ENCODE peak calls at places on chromosomes 7 and 10, in eight cellular contexts. J is esophagus squamous epithelium, K is A549, I is ovary, V is upper lobe of left lung, S is transverse colon, Y is heart left ventricle, O is suprapubic skin. C is an unnamed sample.

GRCh38 chr7:108486291-108486966 is 30.2 kb upstream of the NRCAM start:
- DNase-seq in S (no peak), J (no peak), O (no peak), K (no peak), Y (no peak), I (no peak), V (no peak), C (no peak)

GRCh38 chr7:50552921-50553320 is 12.3 kb downstream of the DDC start:
- DNase-seq in I (peak), V (no peak), J (no peak), S (no peak), K (no peak), Y (no peak), O (no peak), C (no peak)

GRCh38 chr10:57675125-57675524 is 592.6 kb downstream of the IPMK start:
- DNase-seq in I (no peak), J (no peak), O (no peak), S (no peak), V (no peak), Y (no peak), K (no peak), C (no peak)

GRCh38 chr7:34497153-34497777 is 160.8 kb upstream of the NPSR1 start:
- DNase-seq in I (no peak), K (no peak), J (no peak), V (no peak), O (no peak), Y (no peak), S (no peak), C (no peak)

GRCh38 chr7:105776068-105776790 is 100.2 kb downstream of the ATXN7L1 start:
- DNase-seq in I (peak), J (no peak), O (no peak), K (peak), S (peak), Y (no peak), V (no peak), C (peak)

GRCh38 chr10:123007558-123008378 is 827 bp downstream of the IKZF5 start:
- DNase-seq in V (no peak), O (no peak), S (peak), I (peak), Y (no peak), K (peak), J (no peak), C (peak)

GRCh38 chr7:80613519-80613918 is 24.9 kb upstream of the CD36 start:
- DNase-seq in Y (no peak), I (no peak), S (no peak), J (no peak), O (no peak), K (no peak), V (no peak), C (no peak)

GRCh38 chr7:50667338-50667737 is 102.1 kb upstream of the DDC start:
- DNase-seq in O (no peak), K (no peak), J (no peak), S (no peak), I (peak), Y (no peak), V (no peak), C (peak)

GRCh38 chr10:99761395-99761794 is 21.0 kb upstream of the ABCC2 start:
- DNase-seq in O (no peak), I (no peak), V (no peak), K (no peak), S (no peak), J (no peak), Y (no peak), C (no peak)

GRCh38 chr7:117993377-117994003 is 120.2 kb upstream of the CTTNBP2 start:
- DNase-seq in O (no peak), I (no peak), V (no peak), S (peak), J (no peak), Y (no peak), K (peak), C (peak)

GRCh38 chr10:78664929-78665525 is 403.7 kb upstream of the ZMIZ1 start:
- DNase-seq in Y (no peak), O (no peak), S (no peak), V (no peak), I (no peak), J (no peak), K (peak), C (no peak)

GRCh38 chr10:52637592-52637991 is 135.0 kb downstream of the MBL2 start:
- DNase-seq in V (no peak), Y (no peak), I (no peak), K (peak), O (no peak), S (no peak), J (no peak), C (peak)

GRCh38 chr10:52639652-52640051 is 132.9 kb downstream of the MBL2 start:
- DNase-seq in K (no peak), V (no peak), O (no peak), Y (no peak), J (no peak), S (no peak), I (no peak), C (no peak)

GRCh38 chr10:52635651-52636050 is 136.9 kb downstream of the MBL2 start:
- DNase-seq in I (no peak), S (no peak), Y (no peak), O (no peak), K (no peak), J (no peak), V (no peak), C (no peak)

GRCh38 chr10:52632591-52632990 is 140.0 kb downstream of the MBL2 start:
- DNase-seq in S (no peak), Y (no peak), V (no peak), I (no peak), J (no peak), O (no peak), K (no peak), C (no peak)

DNA sequence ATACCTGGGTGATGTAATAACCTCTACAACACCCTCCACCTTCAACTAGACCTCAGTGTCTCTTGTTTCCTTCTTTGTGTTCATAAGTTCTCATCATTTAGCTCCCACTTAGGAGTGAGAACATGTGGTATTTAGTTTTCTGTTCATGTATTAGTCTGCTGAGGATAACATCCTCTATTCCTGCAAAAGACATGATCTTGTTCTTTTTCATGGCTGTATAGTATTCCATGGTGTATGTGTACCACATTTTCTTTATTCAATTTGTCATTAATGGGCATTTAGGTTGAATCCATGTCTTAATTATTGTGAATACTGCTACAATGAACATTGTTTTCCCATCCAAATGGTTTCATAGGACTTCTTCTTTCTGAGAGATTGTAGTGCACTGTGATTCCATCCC is 135.7 kb downstream of the MBL2 start:
- DNase-seq in J (no peak), S (no peak), V (no peak), O (no peak), I (no peak), K (no peak), Y (no peak), C (no peak)
- TF ChIP-seq POLR2A in J (no peak), S (no peak), V (no peak), O (no peak), I (no peak), K (no peak), Y (no peak), C (no peak)

GRCh38 chr7:127629268-127629854 is 11.4 kb upstream of the PAX4 start:
- DNase-seq in S (peak), O (no peak), V (no peak), J (no peak), Y (no peak), I (no peak), K (peak), C (peak)

GRCh38 chr7:127632276-127632910 is 14.5 kb upstream of the PAX4 start:
- DNase-seq in I (no peak), Y (no peak), S (no peak), V (no peak), O (no peak), K (no peak), J (no peak), C (no peak)

GRCh38 chr7:127628445-127628844 is 10.5 kb upstream of the PAX4 start:
- DNase-seq in Y (no peak), S (no peak), K (no peak), I (no peak), J (no peak), V (no peak), O (no peak), C (no peak)
- TF ChIP-seq CTCF in Y (no peak), S (no peak), K (no peak), I (no peak), J (no peak), V (no peak), O (no peak), C (no peak)

DNA sequence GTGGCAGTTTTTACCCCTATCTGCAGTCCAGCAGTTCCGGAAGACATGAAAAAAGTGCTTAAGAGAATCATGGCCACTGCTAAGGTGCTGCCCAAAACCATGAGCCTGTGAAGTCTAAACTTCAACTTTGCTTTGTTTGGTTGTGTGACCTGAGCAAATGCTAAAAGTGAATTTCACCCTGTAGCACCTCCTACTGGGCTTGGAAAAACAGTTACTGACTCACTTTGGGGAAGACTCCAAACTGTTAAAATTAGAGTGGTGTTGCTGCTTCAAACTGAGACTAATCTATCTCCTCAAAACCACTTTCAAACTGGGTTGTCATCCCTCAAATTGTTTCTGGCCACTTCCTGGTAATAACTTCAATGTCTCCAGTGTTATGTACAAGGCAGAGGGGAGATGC is 21.3 kb downstream of the MKX start:
- DNase-seq in J (no peak), K (no peak), S (no peak), V (no peak), O (no peak), I (no peak), Y (no peak), C (no peak)
- H3K4me3 ChIP-seq in J (no peak), K (no peak), S (no peak), V (no peak), O (no peak), I (no peak), Y (no peak), C (no peak)

DNA sequence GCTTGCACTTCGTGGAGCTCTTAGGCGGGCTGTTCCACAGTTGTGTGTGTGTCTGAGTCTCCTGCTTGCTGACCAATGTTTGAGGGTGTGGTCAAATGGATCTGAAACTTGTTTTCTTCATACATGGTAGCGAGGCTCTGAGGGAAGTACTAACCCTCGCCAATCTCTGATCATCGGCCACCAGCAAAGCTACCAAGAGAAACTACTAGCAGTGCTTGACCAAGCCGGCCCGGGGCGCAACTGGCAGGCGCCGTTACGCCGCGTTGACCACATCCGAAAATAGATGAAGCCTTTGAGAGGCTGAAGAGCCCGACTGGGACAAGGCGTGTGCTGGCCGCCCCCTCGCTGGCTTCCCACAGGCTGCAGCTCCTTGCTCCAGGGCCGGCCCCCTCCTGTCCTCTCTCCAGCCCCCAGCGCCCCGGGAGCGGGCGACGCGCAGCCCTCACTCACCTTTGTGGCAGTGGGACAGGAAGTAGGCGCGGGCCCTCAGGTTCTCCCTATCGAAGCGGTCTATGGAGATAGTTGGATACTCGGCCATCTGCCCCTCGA is 370 bp downstream of the DCLRE1C start:
- DNase-seq in I (no peak), S (peak), V (peak), J (peak), Y (no peak), K (peak), O (no peak), C (peak)
- TF ChIP-seq POLR2A in I (no peak), S (no peak), V (no peak), J (peak), Y (no peak), K (no peak), O (no peak), C (no peak)

DNA sequence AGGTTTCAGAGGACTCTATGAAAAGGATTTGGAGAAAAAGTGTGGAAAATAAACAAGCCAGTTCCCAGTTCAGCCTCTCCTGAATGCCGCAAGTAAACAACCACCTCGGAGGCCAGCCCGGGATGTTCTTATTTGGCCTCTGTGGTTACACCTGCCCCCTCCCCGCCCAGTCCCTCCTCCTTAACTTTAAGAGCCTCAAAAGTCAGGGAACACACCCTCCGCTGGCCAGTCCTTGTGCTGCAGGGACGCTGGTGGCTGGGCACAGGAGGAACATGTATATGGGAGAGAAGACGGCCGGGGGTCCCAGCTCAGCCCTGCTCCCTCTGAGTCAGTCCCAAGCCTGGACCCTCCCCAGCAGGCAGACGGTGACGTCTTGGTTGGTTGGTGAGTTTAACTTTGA is 6.1 kb downstream of the CHST3 start:
- DNase-seq in V (no peak), I (no peak), O (no peak), K (peak), Y (no peak), S (no peak), J (no peak), C (peak)
- TF ChIP-seq CTCF in V (peak), I (peak), O (peak), K (peak), Y (no peak), S (no peak), J (peak), C (peak)

C was measured in thyroid gland.